ENCODE peak calls at places on chromosomes 5 and 9, in seven cellular contexts. J is AG09309, N is cardiac muscle cell, Y is tibial artery, Z is SK-N-SH, P is glutamatergic neuron, M is GM13976. D is an unnamed sample.

GRCh38 chr5:32051796-32052195 is 122.3 kb downstream of the GOLPH3 start:
- DNase-seq in Z (no peak), Y (no peak), J (no peak), P (no peak), M (no peak), N (no peak), D (no peak)

GRCh38 chr5:172002310-172002709 is 4.1 kb downstream of the FBXW11 start:
- DNase-seq in J (no peak), Y (no peak), P (no peak), N (peak), M (peak), Z (peak), D (no peak)

GRCh38 chr5:1950708-1951103 is 68.0 kb upstream of the IRX4 start:
- DNase-seq in Y (no peak), Z (no peak), P (no peak), M (no peak), N (no peak), J (no peak), D (no peak)

GRCh38 chr5:151459680-151460079 is 12.3 kb downstream of the SLC36A1 start:
- DNase-seq in J (no peak), M (no peak), Z (no peak), Y (no peak), P (no peak), N (peak), D (no peak)

GRCh38 chr5:134053840-134054338 is 49.1 kb upstream of the VDAC1 start:
- DNase-seq in Z (no peak), N (no peak), M (no peak), Y (no peak), P (no peak), J (no peak), D (no peak)

GRCh38 chr9:120886490-120886967 is 9.5 kb upstream of the PHF19 start:
- DNase-seq in N (no peak), P (no peak), J (no peak), Z (no peak), Y (peak), M (no peak), D (no peak)

GRCh38 chr5:35247645-35248034 is 17.4 kb upstream of the PRLR start:
- DNase-seq in J (no peak), Y (no peak), Z (no peak), N (no peak), M (no peak), P (no peak), D (no peak)

GRCh38 chr9:119689879-119690278 is 320.6 kb upstream of the BRINP1 start:
- DNase-seq in Z (no peak), P (no peak), N (peak), J (no peak), M (no peak), Y (no peak), D (no peak)

GRCh38 chr5:138849882-138850281 is 25.3 kb downstream of the LRRTM2 start:
- DNase-seq in J (no peak), Z (no peak), M (no peak), N (no peak), P (no peak), Y (no peak), D (no peak)

GRCh38 chr5:64622991-64623390 is 67.3 kb upstream of the SHISAL2B start:
- DNase-seq in N (no peak), Y (no peak), J (no peak), M (no peak), Z (no peak), P (no peak), D (no peak)

GRCh38 chr5:154291917-154292316 is 101.4 kb downstream of the GALNT10 start:
- DNase-seq in N (no peak), M (no peak), J (no peak), Y (no peak), Z (no peak), P (no peak), D (no peak)

GRCh38 chr9:36189978-36190377 is 743 bp upstream of the CLTA start:
- DNase-seq in M (no peak), Z (no peak), J (no peak), P (no peak), Y (no peak), N (peak), D (no peak)

GRCh38 chr5:15992918-15993317 is 186.7 kb downstream of the MARCHF11 start:
- DNase-seq in Y (no peak), J (no peak), Z (no peak), N (no peak), M (no peak), P (no peak), D (no peak)

GRCh38 chr9:16594787-16595186 is 275.7 kb downstream of the BNC2 start:
- DNase-seq in P (no peak), M (no peak), N (no peak), Y (no peak), Z (no peak), J (no peak), D (peak)

GRCh38 chr5:154706416-154706815 is 48.8 kb upstream of the LARP1 start:
- DNase-seq in N (no peak), P (no peak), M (no peak), J (no peak), Z (no peak), Y (no peak), D (no peak)

GRCh38 chr5:178471666-178472065 is 118.5 kb downstream of the COL23A1 start:
- DNase-seq in P (no peak), M (no peak), Z (no peak), J (no peak), Y (no peak), N (no peak), D (peak)

GRCh38 chr5:79931409-79931808 is 59.7 kb downstream of the MTX3 start:
- DNase-seq in J (no peak), P (no peak), Y (no peak), M (no peak), Z (no peak), N (no peak), D (no peak)

GRCh38 chr9:91221332-91221731 is 140.4 kb downstream of the AUH start:
- DNase-seq in N (no peak), Y (no peak), Z (no peak), M (no peak), J (peak), P (no peak), D (no peak)

GRCh38 chr5:168780888-168781287 is 201.7 kb upstream of the PANK3 start:
- DNase-seq in Z (no peak), N (no peak), M (no peak), P (no peak), J (no peak), Y (no peak), D (no peak)

GRCh38 chr9:4741365-4742031 is 496 bp upstream of the AK3 start:
- DNase-seq in Y (peak), P (peak), M (no peak), N (peak), J (no peak), Z (no peak), D (no peak)

GRCh38 chr5:100026601-100027000 is 508.6 kb upstream of the FAM174A start:
- DNase-seq in M (no peak), P (no peak), Z (no peak), Y (no peak), J (no peak), N (no peak), D (peak)

GRCh38 chr5:1134478-1134877 is 22.6 kb upstream of the SLC12A7 start:
- DNase-seq in M (peak), P (no peak), N (no peak), Z (no peak), J (no peak), Y (no peak), D (no peak)

GRCh38 chr9:131886839-131887238 is 147.0 kb upstream of the RAPGEF1 start:
- DNase-seq in Y (no peak), J (no peak), M (no peak), Z (no peak), N (no peak), P (no peak), D (no peak)

GRCh38 chr5:65482727-65483473 is 1.2 kb upstream of the ADAMTS6 start:
- DNase-seq in J (no peak), M (no peak), P (no peak), N (peak), Y (no peak), Z (peak), D (no peak)

GRCh38 chr5:97355775-97356174 is 172.7 kb upstream of the RIOK2 start:
- DNase-seq in Z (no peak), P (no peak), Y (no peak), M (peak), J (no peak), N (no peak), D (no peak)

GRCh38 chr9:113390192-113390960 is 10.7 kb downstream of the ALAD start:
- DNase-seq in Y (no peak), N (no peak), M (peak), J (no peak), Z (peak), P (no peak), D (no peak)

GRCh38 chr5:9782806-9783560 is 152.8 kb upstream of the TAS2R1 start:
- DNase-seq in J (peak), P (no peak), M (no peak), N (peak), Y (no peak), Z (no peak), D (peak)

GRCh38 chr5:116626272-116626723 is 51.7 kb upstream of the SEMA6A start:
- DNase-seq in M (no peak), Z (no peak), Y (peak), J (no peak), N (no peak), P (no peak), D (no peak)

GRCh38 chr9:100082786-100083185 is 16.0 kb downstream of the ERP44 start:
- DNase-seq in Y (no peak), N (no peak), P (no peak), M (no peak), Z (no peak), J (no peak), D (no peak)

GRCh38 chr9:126028746-126029145 is 281.6 kb downstream of the PBX3 start:
- DNase-seq in N (no peak), M (no peak), P (no peak), J (no peak), Y (no peak), Z (no peak), D (no peak)

GRCh38 chr9:110427497-110428104 is 89.9 kb upstream of the TXNDC8 start:
- DNase-seq in M (peak), P (peak), Z (peak), J (no peak), N (peak), Y (peak), D (peak)
- TF ChIP-seq CTCF in M (peak), P (peak), Z (peak), J (peak), N (peak), Y (peak), D (peak)

DNA sequence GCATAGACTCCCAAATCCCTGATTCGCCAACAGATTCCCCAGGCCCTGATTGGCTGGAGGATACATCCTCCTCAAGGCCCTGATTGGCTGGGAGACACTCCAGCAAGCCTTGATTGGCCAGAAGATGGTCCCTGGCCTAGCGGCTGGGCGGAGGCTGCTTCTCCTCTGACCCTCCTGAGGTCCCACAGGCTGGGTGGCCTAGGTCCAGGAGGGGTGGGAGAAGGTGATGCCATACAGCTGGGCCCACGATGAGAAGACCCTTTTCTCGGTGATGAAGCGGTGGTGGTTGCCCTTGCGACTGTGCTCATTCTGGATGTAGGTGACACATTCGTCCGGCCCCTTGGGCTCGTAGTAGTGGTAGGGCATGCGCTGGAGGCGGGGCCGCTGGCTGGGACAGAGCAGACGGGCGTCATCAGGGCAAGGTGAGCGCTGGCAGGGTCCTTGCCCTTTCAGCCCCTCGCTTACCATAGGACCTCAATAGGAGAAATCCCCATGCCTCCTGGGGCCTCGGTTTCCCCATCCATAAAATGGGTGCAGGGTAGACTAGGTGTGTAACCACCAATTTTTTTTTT is 9.0 kb upstream of the AK1 start:
- DNase-seq in Y (no peak), M (no peak), P (no peak), Z (peak), N (no peak), J (no peak), D (no peak)
- TF ChIP-seq CTCF in Y (no peak), M (no peak), P (no peak), Z (no peak), N (no peak), J (no peak), D (no peak)

GRCh38 chr9:13688990-13689600 is 409.6 kb upstream of the MPDZ start:
- DNase-seq in P (no peak), J (no peak), Y (no peak), M (no peak), Z (no peak), N (peak), D (peak)
- TF ChIP-seq CTCF in P (no peak), J (peak), Y (peak), M (no peak), Z (peak), N (peak), D (peak)

GRCh38 chr5:142601432-142601831 is 84.5 kb downstream of the FGF1 start:
- DNase-seq in M (no peak), Y (no peak), Z (no peak), N (no peak), P (no peak), J (no peak), D (peak)
- TF ChIP-seq CTCF in M (no peak), Y (no peak), Z (no peak), N (no peak), P (no peak), J (peak), D (peak)

GRCh38 chr5:146662229-146662628 is 146.2 kb upstream of the GPR151 start:
- DNase-seq in Z (no peak), J (no peak), M (no peak), Y (no peak), P (no peak), N (no peak), D (peak)
- TF ChIP-seq CTCF in Z (peak), J (peak), M (peak), Y (peak), P (peak), N (peak), D (peak)

DNA sequence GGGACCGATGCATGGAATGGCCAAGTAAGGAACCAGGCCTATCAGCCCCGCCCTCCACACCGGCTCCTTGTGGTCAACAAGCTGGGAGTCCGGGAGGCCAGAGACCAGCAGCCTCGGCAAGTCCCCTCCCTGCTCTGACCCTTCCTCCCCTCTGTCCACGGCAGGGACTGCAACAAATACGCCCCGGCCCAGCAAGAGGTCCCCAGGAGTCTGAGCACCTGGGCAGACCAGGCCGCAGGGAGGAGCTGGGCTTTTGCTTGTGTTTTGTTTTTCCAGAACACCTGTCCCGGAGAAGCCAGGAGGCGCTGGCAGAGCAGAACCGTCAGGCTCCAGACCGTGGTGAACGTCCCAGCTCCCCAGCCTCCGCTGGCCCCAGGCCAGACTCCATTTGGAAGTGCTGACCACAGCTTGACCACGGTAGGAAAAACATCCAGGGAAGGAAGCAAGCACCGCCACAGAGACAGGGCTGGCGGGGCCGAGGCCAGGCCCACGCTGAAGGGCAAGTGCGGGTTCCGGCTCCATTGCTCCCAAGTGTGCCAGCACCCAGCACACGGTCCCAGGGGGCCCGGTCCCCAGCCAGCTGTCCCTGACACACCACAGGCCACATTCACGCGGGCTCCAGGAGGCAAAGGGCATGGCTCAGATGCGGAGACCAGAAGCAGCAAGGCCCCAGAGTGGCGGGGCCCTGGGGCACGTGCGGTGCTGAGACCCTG is 56.6 kb downstream of the VAV2 start:
- DNase-seq in M (no peak), N (no peak), P (no peak), Y (peak), Z (peak), J (no peak), D (no peak)
- TF ChIP-seq CTCF in M (no peak), N (peak), P (no peak), Y (no peak), Z (no peak), J (no peak), D (no peak)

DNA sequence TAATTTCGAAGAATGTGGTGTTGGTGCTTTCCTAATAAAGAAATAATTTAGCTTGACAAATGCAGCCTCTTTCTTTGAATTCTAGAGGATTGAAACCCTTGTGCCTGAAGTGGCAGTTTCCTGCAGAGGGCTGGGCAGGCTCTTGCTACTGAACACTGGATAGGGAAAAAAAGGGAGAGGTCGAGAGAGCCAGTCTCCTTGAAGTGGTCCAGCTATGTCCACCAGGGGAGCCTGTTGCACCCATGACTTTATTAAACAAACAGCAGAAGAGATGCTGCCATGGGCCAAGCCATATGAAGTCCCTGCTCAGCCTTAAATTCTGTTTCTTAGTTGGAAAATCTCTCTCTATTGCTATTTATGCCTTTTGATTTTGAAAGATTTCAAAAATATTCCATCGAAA is 178.4 kb downstream of the SMARCA2 start:
- DNase-seq in J (no peak), Y (no peak), N (no peak), P (no peak), Z (no peak), M (no peak), D (no peak)
- TF ChIP-seq CTCF in J (no peak), Y (no peak), N (no peak), P (no peak), Z (no peak), M (no peak), D (no peak)

GRCh38 chr9:116152390-116152789 is 1.2 kb upstream of the PAPPA start:
- DNase-seq in Z (peak), M (no peak), N (peak), J (no peak), P (no peak), Y (no peak), D (no peak)
- TF ChIP-seq CTCF in Z (peak), M (no peak), N (peak), J (peak), P (peak), Y (peak), D (no peak)

GRCh38 chr5:150114773-150115408 is 28.5 kb upstream of the CSF1R start:
- DNase-seq in Z (peak), J (no peak), N (no peak), Y (no peak), P (no peak), M (no peak), D (no peak)

GRCh38 chr5:150113047-150113744 is 26.8 kb upstream of the CSF1R start:
- DNase-seq in Y (no peak), J (no peak), P (no peak), M (no peak), Z (peak), N (no peak), D (peak)

GRCh38 chr5:150116667-150117395 is 30.5 kb upstream of the CSF1R start:
- DNase-seq in P (no peak), M (no peak), Z (peak), J (no peak), N (no peak), Y (peak), D (no peak)

GRCh38 chr5:150112211-150113046 is 26.1 kb upstream of the CSF1R start:
- DNase-seq in Z (peak), N (no peak), P (no peak), J (peak), Y (peak), M (peak), D (peak)

GRCh38 chr5:150114102-150114641 is 27.8 kb upstream of the CSF1R start:
- DNase-seq in N (no peak), Z (peak), M (no peak), P (no peak), Y (no peak), J (no peak), D (no peak)
- TF ChIP-seq CTCF in N (no peak), Z (peak), M (no peak), P (peak), Y (peak), J (no peak), D (peak)

GRCh38 chr9:73536403-73536802 is 384.7 kb downstream of the ANXA1 start:
- DNase-seq in N (no peak), Y (no peak), P (no peak), M (no peak), Z (no peak), J (no peak), D (no peak)
- TF ChIP-seq CTCF in N (no peak), Y (no peak), P (no peak), M (no peak), Z (no peak), J (no peak), D (no peak)